ENCODE peak calls at places on chromosomes 2 and 18, in four cellular contexts. M is keratinocyte, W is A549, B is IMR-90. J is an unnamed sample.

GRCh38 chr2:85745619-85746018 is 8.2 kb upstream of the ATOH8 start:
- DNase-seq in B (no peak), W (no peak), M (no peak), J (no peak)

GRCh38 chr2:3116371-3116770 is 261.2 kb downstream of the EIPR1 start:
- DNase-seq in W (no peak), B (no peak), M (no peak), J (no peak)

GRCh38 chr2:112168422-112169124 is 30.4 kb downstream of the FBLN7 start:
- DNase-seq in M (no peak), W (no peak), B (no peak), J (no peak)

GRCh38 chr2:234378440-234378839 is 118.4 kb downstream of the ARL4C start:
- DNase-seq in B (peak; percentile 62), W (no peak), M (no peak), J (no peak)

GRCh38 chr18:68417826-68418225 is 297.1 kb downstream of the TMX3 start:
- DNase-seq in W (no peak), B (peak; percentile 51), M (no peak), J (no peak)

GRCh38 chr2:106867231-106867943 is 18.6 kb downstream of the ST6GAL2 start:
- DNase-seq in M (no peak), W (no peak), B (no peak), J (no peak)

GRCh38 chr2:176496756-176497155 is 227.5 kb downstream of the MTX2 start:
- DNase-seq in W (no peak), M (no peak), B (no peak), J (no peak)

GRCh38 chr2:53863538-53864227 is 3.9 kb upstream of the GPR75 start:
- DNase-seq in W (no peak), B (no peak), M (no peak), J (no peak)

GRCh38 chr18:666177-666576 is 8.7 kb downstream of the TYMS start:
- DNase-seq in B (no peak), M (no peak), W (no peak), J (no peak)

GRCh38 chr2:71907503-71907902 is 240.2 kb downstream of the CYP26B1 start:
- DNase-seq in M (no peak), W (no peak), B (no peak), J (no peak)

GRCh38 chr2:67828066-67828465 is 234.7 kb downstream of the C1D start:
- DNase-seq in M (no peak), W (no peak), B (no peak), J (no peak)

GRCh38 chr18:75097491-75098225 is 111.3 kb downstream of the PTGR3 start:
- DNase-seq in W (no peak), B (no peak), M (no peak), J (no peak)

GRCh38 chr2:71548589-71549485 is 95.5 kb downstream of the DYSF start:
- DNase-seq in M (no peak), B (peak; percentile 34), W (peak; percentile 86), J (peak; percentile 80)

GRCh38 chr2:42829556-42830510 is 37.5 kb upstream of the HAAO start:
- DNase-seq in W (peak; percentile 16), M (no peak), B (no peak), J (no peak)

DNA sequence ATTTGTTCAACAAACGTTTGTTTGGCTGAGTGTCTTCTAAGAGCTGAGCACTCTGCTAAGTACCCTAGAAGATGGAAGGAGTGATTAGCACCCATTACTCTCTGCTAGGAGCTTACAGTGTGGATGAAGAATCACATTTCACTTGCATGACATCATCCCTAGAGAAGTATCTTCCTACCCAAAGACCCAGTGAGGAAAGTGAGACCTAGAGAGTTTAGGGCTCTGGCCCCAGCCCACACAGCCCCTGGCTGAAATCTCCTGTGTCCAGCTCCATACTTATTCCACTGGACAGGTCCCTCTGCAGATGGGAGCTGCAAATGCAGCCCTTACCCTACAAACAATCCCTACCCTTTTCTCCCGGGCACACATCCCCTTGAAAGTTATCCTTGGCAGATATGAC is 26.8 kb upstream of the EPAS1 start:
- DNase-seq in W (no peak), M (no peak), B (peak; percentile 35), J (no peak)
- TF ChIP-seq CTCF in W (no peak), M (no peak), B (no peak), J (no peak)

GRCh38 chr2:28608829-28609400 is 113.1 kb downstream of the PLB1 start:
- DNase-seq in W (no peak), B (no peak), M (no peak), J (no peak)
- TF ChIP-seq CTCF in W (no peak), B (no peak), M (no peak), J (no peak)

GRCh38 chr2:159713691-159714585 is 1.6 kb downstream of the MARCHF7 start:
- DNase-seq in M (no peak), B (peak; percentile 88), W (peak; percentile 21), J (no peak)
- TF ChIP-seq CTCF in M (no peak), B (no peak), W (no peak), J (no peak)

GRCh38 chr2:23361185-23361584 is 23.8 kb upstream of the KLHL29 start:
- DNase-seq in W (no peak), M (no peak), B (peak; percentile 41), J (no peak)

GRCh38 chr2:23363831-23364230 is 21.1 kb upstream of the KLHL29 start:
- DNase-seq in W (no peak), B (no peak), M (no peak), J (no peak)

GRCh38 chr2:23359631-23360567 is 25.1 kb upstream of the KLHL29 start:
- DNase-seq in M (no peak), W (no peak), B (no peak), J (no peak)

GRCh38 chr2:23363268-23363667 is 21.7 kb upstream of the KLHL29 start:
- DNase-seq in W (no peak), M (no peak), B (no peak), J (no peak)

GRCh38 chr2:23360571-23361125 is 24.3 kb upstream of the KLHL29 start:
- DNase-seq in B (peak; percentile 28), M (no peak), W (no peak), J (no peak)
- TF ChIP-seq CTCF in B (no peak), M (no peak), W (no peak), J (no peak)

DNA sequence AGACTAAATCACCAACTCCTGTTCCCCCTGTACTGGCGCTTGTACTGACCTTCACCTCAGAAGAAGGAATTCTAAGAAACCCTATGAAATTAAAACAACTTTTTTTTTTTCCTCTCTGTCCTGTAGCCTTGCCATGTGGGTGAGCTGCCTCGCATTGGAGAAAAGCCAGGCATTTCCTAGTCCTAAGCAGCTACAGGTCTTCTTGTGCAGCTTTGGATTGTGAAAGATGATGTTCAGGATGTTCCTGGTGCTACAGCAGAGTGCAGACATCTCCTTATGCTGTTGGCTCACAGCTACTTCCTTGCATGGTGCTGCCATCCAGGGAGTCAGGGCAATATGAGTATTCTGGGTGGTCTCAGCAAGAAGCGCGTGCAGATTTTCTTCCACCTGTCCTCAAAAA is 11.9 kb downstream of the PIK3C3 start:
- DNase-seq in M (no peak), W (no peak), B (no peak), J (no peak)
- TF ChIP-seq CTCF in M (no peak), W (no peak), B (no peak), J (no peak)

DNA sequence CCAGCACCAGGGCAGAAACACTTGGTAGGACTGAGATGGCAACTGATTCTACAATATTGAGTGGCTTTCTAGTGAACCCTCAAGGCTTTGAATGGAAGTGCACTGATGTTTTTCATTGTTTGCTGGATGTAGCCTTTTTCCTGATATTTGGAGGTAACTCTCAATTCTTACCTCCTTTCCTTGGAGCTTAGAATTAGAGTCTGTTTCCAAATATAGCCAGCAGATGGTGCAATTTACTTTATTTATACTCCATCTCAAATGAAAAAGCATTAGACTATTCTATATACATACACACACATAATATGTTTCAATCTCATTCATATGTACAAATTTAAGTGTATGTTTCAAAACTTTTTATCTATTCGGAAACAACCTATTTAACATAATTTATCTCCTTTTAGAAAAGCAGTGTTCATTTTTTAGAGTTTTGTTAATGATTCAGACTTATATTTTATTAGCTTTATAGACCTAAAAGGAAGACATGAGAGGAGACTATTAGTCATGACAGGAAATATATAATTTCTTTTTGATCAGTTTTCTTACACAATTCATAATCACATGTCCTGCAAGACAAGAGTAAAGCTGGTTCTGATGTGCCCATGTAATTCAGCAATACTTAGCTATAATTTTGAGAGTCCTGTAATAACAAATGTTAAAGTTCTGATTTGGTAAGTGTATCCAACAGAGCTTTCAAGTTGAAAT is 124.8 kb downstream of the NUP35 start:
- DNase-seq in M (no peak), B (peak; percentile 23), W (peak; percentile 21), J (peak; percentile 24)
- TF ChIP-seq CTCF in M (peak; percentile 22), B (peak; percentile 55), W (peak; percentile 63), J (peak; percentile 56)

J was measured in GM10248.